ENCODE peak calls at places on chromosomes 12 and 14, in eight cellular contexts. T, R, P, L, Z, A, H and U are unnamed samples.

GRCh38 chr14:24439830-24440605 is 2.6 kb downstream of the SDR39U1 start:
- DNase-seq in A (no peak), L (no peak), R (no peak), Z (peak), P (no peak), T (no peak), H (no peak), U (no peak)

GRCh38 chr14:29928342-29928640 is 644 bp upstream of the PRKD1 start:
- DNase-seq in Z (no peak), L (no peak), A (no peak), H (no peak), P (no peak), T (no peak), R (no peak), U (peak)

GRCh38 chr14:52494444-52494843 is 57.9 kb downstream of the TXNDC16 start:
- DNase-seq in P (no peak), L (no peak), Z (no peak), R (no peak), H (no peak), A (no peak), T (no peak), U (no peak)

GRCh38 chr14:90330203-90331196 is 1.2 kb downstream of the NRDE2 start:
- DNase-seq in Z (no peak), T (no peak), H (no peak), R (no peak), P (no peak), L (no peak), A (no peak), U (no peak)

GRCh38 chr14:36747411-36748184 is 85.9 kb downstream of the PAX9 start:
- DNase-seq in P (no peak), R (peak), A (no peak), T (no peak), H (no peak), Z (no peak), L (no peak), U (no peak)

GRCh38 chr14:90629471-90629870 is 186.8 kb downstream of the TTC7B start:
- DNase-seq in A (no peak), R (no peak), P (no peak), L (no peak), T (peak), H (no peak), Z (no peak), U (no peak)

GRCh38 chr14:26281280-26281998 is 316.4 kb downstream of the NOVA1 start:
- DNase-seq in H (peak), Z (no peak), L (no peak), P (no peak), A (no peak), R (peak), T (no peak), U (no peak)

GRCh38 chr14:85438613-85439012 is 91.3 kb upstream of the FLRT2 start:
- DNase-seq in Z (no peak), A (no peak), P (no peak), T (no peak), R (no peak), H (no peak), L (no peak), U (no peak)

GRCh38 chr12:132479938-132480619 is 9.9 kb upstream of the FBRSL1 start:
- DNase-seq in H (no peak), P (no peak), L (no peak), Z (peak), R (no peak), T (no peak), A (no peak), U (no peak)

GRCh38 chr12:95674631-95675030 is 115.9 kb downstream of the NTN4 start:
- DNase-seq in H (no peak), P (no peak), Z (no peak), T (no peak), A (no peak), R (peak), L (peak), U (no peak)

GRCh38 chr14:23577004-23577681 is 1.4 kb downstream of the JPH4 start:
- DNase-seq in L (peak), R (no peak), T (no peak), Z (no peak), P (no peak), A (no peak), H (no peak), U (peak)

GRCh38 chr14:74401504-74402241 is 24.3 kb downstream of the SYNDIG1L start:
- DNase-seq in A (no peak), T (no peak), P (peak), L (peak), H (no peak), R (no peak), Z (peak), U (peak)

GRCh38 chr12:88383405-88383804 is 196.9 kb downstream of the KITLG start:
- DNase-seq in R (no peak), P (no peak), L (no peak), T (no peak), Z (no peak), A (no peak), H (no peak), U (no peak)

GRCh38 chr12:45260854-45261253 is 45.0 kb downstream of the ANO6 start:
- DNase-seq in P (no peak), T (no peak), Z (no peak), L (no peak), H (no peak), A (no peak), R (no peak), U (no peak)

GRCh38 chr12:45257185-45257585 is 41.3 kb downstream of the ANO6 start:
- DNase-seq in P (peak), R (no peak), H (no peak), T (no peak), A (no peak), Z (no peak), L (no peak), U (no peak)

GRCh38 chr12:45259732-45260480 is 44.0 kb downstream of the ANO6 start:
- DNase-seq in R (peak), T (no peak), Z (no peak), H (peak), P (no peak), L (no peak), A (no peak), U (no peak)

GRCh38 chr12:45263587-45263986 is 47.7 kb downstream of the ANO6 start:
- DNase-seq in H (no peak), L (no peak), P (no peak), Z (no peak), R (no peak), A (no peak), T (no peak), U (no peak)

GRCh38 chr12:45260481-45260824 is 44.6 kb downstream of the ANO6 start:
- DNase-seq in A (no peak), P (no peak), T (no peak), Z (no peak), R (no peak), H (no peak), L (no peak), U (no peak)
- TF ChIP-seq CTCF in A (no peak), P (no peak), T (no peak), Z (no peak), R (no peak), H (no peak), L (no peak), U (no peak)

DNA sequence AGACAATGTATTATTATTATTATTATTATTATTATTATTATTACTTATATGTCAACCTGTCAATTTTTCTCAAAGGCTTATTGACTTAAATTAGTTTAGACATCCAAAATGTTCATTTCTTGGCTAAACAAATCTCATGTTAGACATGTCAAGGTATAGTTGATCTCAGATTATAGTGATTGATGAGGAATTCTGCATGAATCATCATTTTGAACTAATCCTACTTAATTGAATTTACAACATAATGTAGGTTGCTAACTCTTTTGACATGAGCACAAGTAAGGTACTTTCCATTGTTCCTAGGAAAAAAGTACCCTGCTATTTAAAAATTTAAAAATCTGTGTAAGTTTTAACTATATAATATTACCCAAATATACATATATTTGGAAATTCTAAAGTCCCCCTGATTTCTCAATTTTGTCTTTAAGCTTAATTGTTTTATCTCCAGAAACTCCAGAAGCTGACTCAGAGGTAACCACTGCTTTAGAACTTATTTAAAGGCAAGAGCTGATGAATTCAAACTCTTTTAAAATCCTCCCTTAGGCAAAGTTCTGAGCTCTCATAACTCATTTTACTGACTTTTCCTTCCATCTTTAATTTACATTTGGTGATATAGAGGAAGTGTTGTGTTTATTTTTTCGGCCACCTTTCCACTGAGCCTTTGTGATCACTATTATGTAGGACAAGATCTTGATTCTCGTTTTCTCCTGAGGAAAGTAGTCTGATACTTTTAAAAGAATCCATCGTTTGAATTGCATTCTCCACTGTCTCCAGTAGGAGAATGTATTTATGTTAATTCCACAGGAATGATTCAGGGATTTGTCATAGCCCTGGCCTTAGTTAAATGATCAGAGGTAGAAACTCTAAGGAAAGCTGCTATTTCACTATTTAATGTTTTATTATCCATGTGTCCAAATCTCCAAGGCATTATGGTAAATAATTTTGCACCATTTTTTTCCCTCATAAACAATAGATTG is 1304.5 kb downstream of the AACS start:
- DNase-seq in R (peak), H (peak), Z (no peak), A (no peak), P (no peak), L (no peak), T (no peak), U (no peak)
- TF ChIP-seq CTCF in R (peak), H (peak), Z (no peak), A (no peak), P (no peak), L (no peak), T (no peak), U (no peak)

GRCh38 chr12:108966378-108967151 is 54.3 kb downstream of the SVOP start:
- DNase-seq in L (no peak), R (no peak), A (no peak), T (no peak), H (no peak), P (no peak), Z (peak), U (no peak)

GRCh38 chr12:108964391-108965166 is 56.3 kb downstream of the SVOP start:
- DNase-seq in H (no peak), T (no peak), A (no peak), L (no peak), P (no peak), Z (no peak), R (no peak), U (no peak)

GRCh38 chr12:108972226-108972757 is 48.6 kb downstream of the SVOP start:
- DNase-seq in P (no peak), L (no peak), T (no peak), Z (no peak), A (no peak), H (no peak), R (no peak), U (no peak)

GRCh38 chr12:108969622-108970021 is 51.2 kb downstream of the SVOP start:
- DNase-seq in Z (no peak), T (no peak), H (no peak), L (no peak), R (no peak), P (no peak), A (no peak), U (no peak)

DNA sequence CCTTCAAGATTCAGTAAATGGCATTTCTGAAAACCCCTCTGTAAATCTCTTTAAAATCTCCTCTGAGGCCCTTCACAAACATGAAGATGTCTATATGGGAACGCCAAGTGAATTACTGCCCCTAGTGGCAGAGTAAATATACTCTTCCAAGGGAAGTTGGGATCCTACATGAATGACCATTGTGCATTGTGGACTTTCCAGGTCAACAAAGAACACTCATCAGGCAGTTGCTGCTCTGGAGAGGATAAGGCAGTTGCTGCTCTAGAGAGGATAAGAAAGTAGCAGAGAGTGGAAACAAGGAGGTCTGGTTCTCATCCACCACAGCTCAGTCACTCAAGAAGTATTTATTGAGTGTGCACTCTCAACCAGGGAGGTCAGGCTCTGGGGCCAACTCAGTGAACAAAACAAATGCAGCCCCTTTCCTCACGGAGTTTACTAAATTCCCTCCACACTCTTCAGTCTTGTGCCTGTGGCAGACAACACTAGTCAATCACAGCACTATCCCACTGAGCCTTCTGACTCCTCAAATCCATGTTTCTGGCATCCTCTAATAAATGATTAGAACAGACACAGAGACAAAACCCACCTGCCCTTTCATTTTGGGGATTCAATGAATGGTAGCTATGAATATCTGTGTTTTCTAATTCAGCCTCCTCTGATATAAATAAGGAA is 52.9 kb downstream of the SVOP start:
- DNase-seq in R (no peak), A (no peak), P (peak), T (no peak), H (no peak), Z (no peak), L (no peak), U (no peak)
- TF ChIP-seq CTCF in R (peak), A (peak), P (peak), T (peak), H (no peak), Z (peak), L (peak), U (peak)

DNA sequence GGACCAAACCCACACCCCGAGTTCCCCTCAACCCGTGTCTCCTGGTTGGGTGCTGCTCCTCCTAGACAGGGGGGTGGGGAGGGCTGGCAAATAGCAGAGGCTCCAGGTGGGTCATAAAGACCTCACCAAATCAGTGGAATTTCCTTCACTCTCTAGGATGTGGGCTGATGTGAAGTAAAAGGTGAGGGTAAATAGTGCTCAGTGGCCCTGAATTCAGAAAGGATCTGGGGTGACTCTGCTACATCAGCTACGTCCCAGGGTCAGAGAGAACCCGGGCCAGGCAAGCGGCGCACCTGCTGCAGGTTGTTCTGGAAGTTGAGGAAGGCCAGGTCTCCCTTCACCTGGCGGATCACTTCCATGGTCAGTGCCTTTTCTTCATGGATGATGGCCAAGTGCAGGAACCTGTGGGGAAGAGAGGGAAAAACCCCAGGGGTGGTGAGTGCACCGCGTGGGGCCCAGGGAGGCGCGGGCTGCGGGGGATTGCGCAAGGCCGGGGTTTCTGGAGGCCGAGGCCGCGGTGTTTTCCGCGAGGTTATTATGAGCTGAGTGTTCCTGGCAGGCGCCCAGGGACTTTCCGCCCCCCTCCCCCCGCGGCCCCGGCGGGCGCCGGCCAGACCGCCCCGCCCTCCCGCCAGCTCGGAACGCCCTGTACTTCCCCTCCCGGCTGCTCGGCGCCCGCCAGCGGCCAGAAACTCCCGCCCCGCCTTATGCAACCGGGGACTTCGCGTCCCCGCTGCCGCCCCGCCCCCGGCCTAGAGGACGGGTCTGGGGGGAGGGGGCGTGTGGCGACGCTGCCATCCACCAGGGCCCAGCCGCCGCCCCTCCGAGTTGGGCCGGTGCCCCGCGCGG is 928 bp downstream of the NFKBIA start:
- DNase-seq in L (peak), A (peak), T (peak), R (peak), H (peak), Z (peak), P (peak), U (peak)
- TF ChIP-seq CTCF in L (no peak), A (no peak), T (no peak), R (no peak), H (no peak), Z (no peak), P (no peak), U (no peak)

GRCh38 chr12:17079251-17079909 is 473.4 kb upstream of the LMO3 start:
- DNase-seq in R (no peak), P (no peak), A (no peak), H (no peak), Z (no peak), L (no peak), T (no peak), U (no peak)
- TF ChIP-seq CTCF in R (no peak), P (no peak), A (no peak), H (no peak), Z (no peak), L (peak), T (no peak), U (peak)

GRCh38 chr14:82011460-82011859 is 477.8 kb upstream of the SEL1L start:
- DNase-seq in Z (no peak), A (no peak), R (no peak), L (no peak), T (no peak), H (no peak), P (no peak), U (no peak)

GRCh38 chr14:82003418-82003817 is 469.8 kb upstream of the SEL1L start:
- DNase-seq in P (no peak), T (no peak), A (no peak), L (no peak), R (no peak), H (no peak), Z (no peak), U (no peak)

GRCh38 chr14:82009993-82010392 is 476.3 kb upstream of the SEL1L start:
- DNase-seq in R (no peak), Z (no peak), T (no peak), P (no peak), H (no peak), L (no peak), A (no peak), U (no peak)

DNA sequence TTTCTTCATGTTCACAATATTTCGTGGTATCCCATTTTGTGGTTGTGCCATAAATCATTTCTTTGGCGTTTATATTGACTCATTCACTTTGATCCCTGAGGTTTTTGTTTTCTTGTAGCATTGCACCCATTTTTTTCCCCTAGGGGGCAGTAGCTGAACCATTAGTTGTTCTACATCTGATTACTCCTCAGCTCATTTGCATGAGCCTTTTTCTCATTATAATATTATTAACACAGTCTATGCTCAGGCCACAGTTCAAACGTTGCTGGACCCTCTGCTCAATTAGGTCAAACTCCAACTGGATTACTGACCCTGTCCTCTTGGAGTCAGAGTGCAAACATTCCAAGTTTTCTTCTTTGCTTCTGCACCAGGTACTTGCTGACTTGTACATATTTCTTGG is 475.4 kb upstream of the SEL1L start:
- DNase-seq in P (no peak), T (no peak), A (no peak), R (no peak), L (no peak), Z (no peak), H (no peak), U (no peak)
- TF ChIP-seq CTCF in P (peak), T (peak), A (no peak), R (no peak), L (peak), Z (no peak), H (no peak), U (peak)

GRCh38 chr14:33469898-33470297 is 481.0 kb downstream of the EGLN3 start:
- DNase-seq in A (no peak), H (no peak), T (no peak), P (no peak), L (no peak), Z (no peak), R (no peak), U (no peak)

GRCh38 chr14:33480589-33481184 is 470.2 kb downstream of the EGLN3 start:
- DNase-seq in R (no peak), Z (no peak), P (no peak), H (no peak), L (peak), A (no peak), T (no peak), U (no peak)

GRCh38 chr14:33477752-33478151 is 473.1 kb downstream of the EGLN3 start:
- DNase-seq in R (no peak), Z (no peak), T (no peak), H (peak), P (no peak), A (no peak), L (no peak), U (no peak)

DNA sequence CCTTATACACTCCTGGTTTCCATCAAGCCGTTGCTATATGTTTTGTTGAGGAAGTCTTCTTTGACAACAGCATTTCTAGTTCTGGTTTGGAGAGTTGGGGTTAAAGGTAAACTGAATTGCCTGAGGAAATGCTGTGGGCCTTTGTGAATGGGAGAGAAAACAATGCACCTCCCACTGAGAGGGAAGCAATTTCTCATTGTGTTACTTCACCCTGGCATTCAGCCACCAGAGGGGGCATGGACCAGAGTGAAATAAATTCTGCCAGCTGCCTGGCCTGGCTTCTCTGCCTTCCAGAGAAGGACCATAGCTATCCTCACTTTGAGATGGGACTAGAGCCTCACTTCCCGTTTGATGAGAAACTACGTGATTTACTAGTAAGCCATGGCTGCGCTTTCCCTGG is 475.3 kb downstream of the EGLN3 start:
- DNase-seq in R (peak), L (peak), T (no peak), P (peak), A (no peak), H (no peak), Z (no peak), U (peak)
- TF ChIP-seq CTCF in R (peak), L (peak), T (peak), P (no peak), A (peak), H (peak), Z (no peak), U (peak)